ENCODE peak calls at places on chromosomes 3 and 15, in four cellular contexts. V, H, L and R are unnamed samples.
A peak's percentile ranks its signal among the peaks of the same experiment; 100 is the strongest.

GRCh38 chr3:72241525-72241924 is 456.6 kb upstream of the PROK2 start:
- DNase-seq in V (no peak), L (no peak), H (no peak), R (no peak)

GRCh38 chr3:22495241-22495640 is 707.9 kb upstream of the UBE2E2 start:
- DNase-seq in V (no peak), H (no peak), L (no peak), R (no peak)

GRCh38 chr15:77607111-77607893 is 25.4 kb downstream of the LINGO1 start:
- DNase-seq in L (no peak), V (peak; percentile 17), H (peak; percentile 80), R (peak; percentile 75)

GRCh38 chr3:169886671-169887070 is 16.9 kb upstream of the LRRC31 start:
- DNase-seq in L (no peak), V (no peak), H (no peak), R (no peak)

GRCh38 chr15:100209204-100209603 is 132.6 kb downstream of the ADAMTS17 start:
- DNase-seq in H (no peak), L (no peak), V (no peak), R (no peak)

GRCh38 chr3:38655708-38656300 is 6.3 kb upstream of the SCN5A start:
- DNase-seq in H (peak; percentile 85), L (no peak), V (peak; percentile 11), R (no peak)

GRCh38 chr3:123627673-123628670 is 43.1 kb upstream of the HACD2 start:
- DNase-seq in L (no peak), V (no peak), H (no peak), R (no peak)

GRCh38 chr15:39455502-39455991 is 125.3 kb upstream of the THBS1 start:
- DNase-seq in H (no peak), V (peak; percentile 57), L (no peak), R (no peak)

GRCh38 chr3:127637546-127637945 is 8.6 kb downstream of the PODXL2 start:
- DNase-seq in H (no peak), L (no peak), V (no peak), R (no peak)

GRCh38 chr15:89768071-89768500 is 8.0 kb upstream of the MESP2 start:
- DNase-seq in H (no peak), V (no peak), L (no peak), R (no peak)

GRCh38 chr3:27022096-27022761 is 347.0 kb downstream of the NEK10 start:
- DNase-seq in H (peak; percentile 37), L (no peak), V (no peak), R (no peak)

GRCh38 chr3:16849240-16849639 is 35.5 kb upstream of the PLCL2 start:
- DNase-seq in H (peak; percentile 58), V (no peak), L (peak; percentile 59), R (no peak)

GRCh38 chr3:108602249-108602934 is 12.9 kb downstream of the DZIP3 start:
- DNase-seq in L (no peak), V (no peak), H (peak; percentile 41), R (no peak)

GRCh38 chr3:49940667-49941249 is 808 bp downstream of the RBM6 start:
- DNase-seq in L (no peak), H (no peak), V (no peak), R (no peak)